ENCODE peak calls at places on chromosomes 11 and 22, in nine cellular contexts. C, W, N, J, O, I, Y, L and F are unnamed samples.

GRCh38 chr22:46572911-46573780 is 35.7 kb upstream of the CELSR1 start:
- DNase-seq in N (no peak), I (no peak), O (peak; percentile 56), Y (peak; percentile 7), L (no peak), W (no peak), J (no peak), C (no peak), F (peak; percentile 4)

GRCh38 chr11:129785383-129786111 is 30.1 kb upstream of the TMEM45B start:
- DNase-seq in O (no peak), Y (no peak), J (peak; percentile 8), I (no peak), C (no peak), W (no peak), N (peak; percentile 67), L (no peak), F (no peak)

GRCh38 chr22:20138868-20139267 is 7.3 kb downstream of the ZDHHC8 start:
- DNase-seq in I (no peak), W (no peak), L (no peak), C (no peak), N (no peak), O (no peak), J (no peak), Y (no peak), F (no peak)

GRCh38 chr11:44737222-44737621 is 10.5 kb downstream of the TSPAN18 start:
- DNase-seq in Y (no peak), W (no peak), O (no peak), L (no peak), I (no peak), J (no peak), C (no peak), N (no peak), F (no peak)

GRCh38 chr22:21672107-21672629 is 6.4 kb downstream of the PPIL2 start:
- DNase-seq in Y (no peak), N (no peak), J (no peak), O (no peak), I (no peak), C (no peak), W (no peak), L (no peak), F (no peak)

GRCh38 chr11:103110406-103110805 is 1.2 kb downstream of the DYNC2H1 start:
- DNase-seq in L (no peak), J (peak; percentile 12), C (no peak), I (no peak), N (no peak), Y (no peak), W (no peak), O (no peak), F (no peak)

GRCh38 chr11:130622126-130622525 is 173.7 kb downstream of the ADAMTS15 start:
- DNase-seq in O (no peak), C (no peak), I (no peak), J (no peak), L (no peak), W (no peak), Y (no peak), N (no peak), F (no peak)

GRCh38 chr11:32852142-32852541 is 22.4 kb downstream of the PRRG4 start:
- DNase-seq in O (no peak), W (no peak), C (peak; percentile 52), I (no peak), J (peak; percentile 45), Y (no peak), L (no peak), N (peak; percentile 18), F (no peak)

GRCh38 chr11:70528794-70529580 is 130.7 kb downstream of the CTTN start:
- DNase-seq in C (no peak), N (no peak), Y (peak; percentile 7), I (no peak), L (no peak), J (no peak), O (no peak), W (no peak), F (no peak)

GRCh38 chr22:42544686-42545085 is 9.1 kb upstream of the SERHL2 start:
- DNase-seq in I (no peak), N (no peak), J (peak; percentile 56), Y (no peak), O (no peak), W (peak; percentile 31), C (no peak), L (no peak), F (no peak)

GRCh38 chr22:24503137-24503850 is 8.2 kb downstream of the UPB1 start:
- DNase-seq in W (peak; percentile 81), O (peak; percentile 38), J (peak; percentile 36), L (peak; percentile 33), N (peak; percentile 96), C (peak; percentile 61), I (peak; percentile 34), Y (peak; percentile 51), F (no peak)

GRCh38 chr22:37330200-37331033 is 48.1 kb downstream of the CYTH4 start:
- DNase-seq in J (peak; percentile 87), O (peak; percentile 44), Y (no peak), I (peak; percentile 96), W (peak; percentile 88), C (peak; percentile 22), N (peak; percentile 89), L (no peak), F (no peak)

GRCh38 chr22:38925571-38926041 is 31.8 kb upstream of the APOBEC3A start:
- DNase-seq in I (no peak), J (no peak), Y (no peak), W (peak; percentile 26), N (no peak), L (no peak), O (no peak), C (no peak), F (no peak)

GRCh38 chr11:33375688-33376311 is 118.6 kb downstream of the HIPK3 start:
- DNase-seq in W (no peak), J (no peak), Y (no peak), L (no peak), O (no peak), N (no peak), C (no peak), I (no peak), F (no peak)

DNA sequence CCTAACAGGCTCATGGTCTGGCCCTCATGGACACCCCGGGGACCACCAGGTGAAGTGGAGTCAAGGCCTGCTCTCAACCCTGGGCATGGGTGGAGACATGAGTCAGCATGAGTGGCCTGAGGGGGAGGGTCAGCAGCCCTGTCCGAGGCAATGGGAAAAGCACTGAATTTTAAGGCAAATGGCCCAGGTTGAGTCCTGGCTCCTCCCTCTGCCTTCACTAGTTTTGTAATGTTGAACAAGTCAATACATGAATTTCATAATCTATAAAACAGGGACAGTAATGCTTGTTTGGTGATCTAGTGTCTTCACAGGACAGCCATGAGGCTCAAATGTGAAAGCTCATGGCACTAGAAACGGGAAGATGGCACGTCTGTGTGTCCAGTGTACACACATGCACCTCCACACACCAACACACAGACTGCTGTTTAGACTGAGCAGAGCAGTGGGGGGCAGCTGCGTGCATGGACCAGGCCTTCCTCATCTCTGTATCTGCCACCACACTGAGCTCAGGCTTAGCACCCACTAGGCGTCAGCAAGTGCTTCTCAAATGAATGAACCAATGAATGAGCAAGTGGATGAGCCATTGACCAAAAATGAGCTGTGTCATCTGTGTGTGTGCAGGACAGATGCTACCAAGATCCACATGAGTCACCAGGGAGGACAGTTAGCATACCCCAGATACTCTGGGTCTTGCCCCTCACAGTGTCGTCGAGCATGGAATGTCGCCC is 63.4 kb downstream of the NRXN2 start:
- DNase-seq in C (no peak), O (no peak), N (peak; percentile 93), J (peak; percentile 73), L (no peak), I (peak; percentile 81), W (no peak), Y (no peak), F (no peak)
- TF ChIP-seq POLR2A in C (no peak), O (no peak), N (no peak), J (no peak), L (no peak), I (no peak), W (no peak), Y (no peak), F (no peak)

GRCh38 chr11:125312812-125313211 is 148.3 kb downstream of the PKNOX2 start:
- DNase-seq in J (no peak), I (no peak), O (no peak), Y (no peak), L (no peak), C (no peak), W (no peak), N (no peak), F (no peak)
- TF ChIP-seq CTCF in J (no peak), I (no peak), O (no peak), Y (no peak), L (no peak), C (no peak), W (no peak), N (no peak), F (no peak)

DNA sequence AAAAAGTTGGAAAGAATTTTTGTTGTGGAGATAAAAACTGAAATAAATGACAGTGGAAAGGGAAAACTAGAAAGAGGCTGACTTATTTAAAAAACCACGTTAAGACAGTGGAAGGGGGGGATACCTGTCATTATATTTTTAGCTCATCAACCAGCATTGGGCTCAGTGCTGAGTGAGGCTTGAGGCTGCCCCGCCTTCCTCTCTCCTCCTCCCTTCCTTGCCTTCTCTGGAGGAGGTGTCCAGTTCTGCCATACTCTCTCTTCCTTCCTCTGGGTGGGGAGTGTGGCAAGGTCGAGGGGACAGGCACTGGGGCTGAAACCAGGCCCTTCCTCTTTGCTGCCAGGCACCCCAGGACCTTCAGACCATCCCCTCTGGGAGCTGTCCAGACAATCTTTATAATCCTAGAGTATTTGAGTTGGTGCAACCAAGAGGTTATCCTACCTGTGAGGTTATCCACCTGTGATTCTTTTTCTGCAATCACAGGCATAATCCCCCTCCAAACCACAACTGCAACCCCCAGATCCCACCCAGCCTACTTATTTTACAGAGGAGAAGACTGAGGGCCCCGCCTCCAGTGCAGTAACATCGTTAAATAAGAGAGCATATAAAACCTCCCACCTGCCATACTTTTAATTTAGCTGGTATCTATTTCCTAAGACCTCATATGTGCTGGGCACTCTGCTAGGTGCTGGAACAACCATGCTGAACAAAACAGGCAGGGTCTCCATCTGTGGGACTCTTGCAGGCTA is 578.5 kb downstream of the BUD13 start:
- DNase-seq in J (no peak), N (no peak), I (no peak), W (no peak), C (no peak), O (no peak), L (peak; percentile 9), Y (no peak), F (no peak)
- H3K4me3 ChIP-seq in J (no peak overlapping the region), N (no peak overlapping the region), I (no peak overlapping the region), W (no peak overlapping the region), C (no peak overlapping the region), O (no peak overlapping the region), L (peak overlapping the region; percentile 50), Y (peak overlapping the region; percentile 41), F (no peak overlapping the region)

DNA sequence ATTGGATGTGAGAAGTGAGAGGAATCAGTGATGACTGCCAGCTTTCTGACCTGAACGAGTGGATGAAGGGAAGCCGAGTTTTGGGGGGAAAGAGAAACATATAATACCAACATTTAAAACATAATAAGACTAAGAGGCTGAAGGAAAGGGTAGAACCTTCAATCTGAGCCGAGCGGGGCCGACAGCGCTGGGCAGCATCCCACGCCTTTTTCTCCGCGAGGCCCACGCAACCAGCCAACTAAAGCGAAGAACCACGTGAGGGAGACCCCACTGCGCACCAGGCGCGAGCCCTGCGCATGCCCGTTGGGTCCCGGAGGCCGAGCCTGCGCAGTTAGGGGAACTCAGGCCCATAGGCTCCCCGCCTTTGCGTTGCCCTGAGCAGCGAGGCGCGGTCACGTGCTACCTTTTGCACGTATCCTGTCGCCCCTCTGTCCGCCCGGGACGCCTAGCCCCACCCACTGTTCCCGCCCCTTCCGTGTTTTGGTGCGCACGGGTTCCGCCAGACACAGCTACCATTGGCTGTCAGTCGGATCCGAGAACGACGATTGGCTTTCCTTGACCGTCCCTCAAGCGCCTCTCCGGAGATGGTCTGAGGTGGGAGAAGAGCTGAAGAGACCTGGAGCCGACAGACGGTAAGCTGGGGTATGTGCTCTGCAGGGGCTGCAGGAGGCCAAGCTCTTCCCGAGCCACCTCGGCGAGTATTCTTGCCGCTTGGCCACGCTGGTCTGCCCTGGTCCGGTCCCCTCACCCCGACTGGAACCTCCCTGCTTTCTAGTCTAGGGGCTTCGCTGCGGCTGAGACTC is at the start of gene HINFP:
- DNase-seq in L (peak; percentile 100), N (peak; percentile 100), W (peak; percentile 100), I (peak; percentile 97), Y (peak; percentile 100), J (peak; percentile 98), O (peak; percentile 99), C (peak; percentile 100), F (peak; percentile 99)
- TF ChIP-seq POLR2A in L (peak; percentile 52), N (peak; percentile 86), W (peak; percentile 36), I (peak; percentile 84), Y (peak; percentile 69), J (peak; percentile 83), O (no peak), C (peak; percentile 72), F (no peak)